ENCODE peak calls at places on chromosomes 16 and 17, in eight cellular contexts. E is mucosa of descending colon, K is fibroblast of lung, Y is progenitor cell of endocrine pancreas, G is Calu3, Q is AG09319, A is left ventricle myocardium inferior, N is upper lobe of right lung. U is an unnamed sample.
A peak's percentile ranks its signal among the peaks of the same experiment; 100 is the strongest.

GRCh38 chr16:49461517-49461951 is 87.9 kb downstream of the C16orf78 start:
- DNase-seq in Q (no peak), N (no peak), K (no peak), G (no peak), A (no peak), E (no peak), Y (no peak), U (no peak)

GRCh38 chr16:4106516-4106915 is 9.7 kb downstream of the ADCY9 start:
- DNase-seq in Y (no peak), G (no peak), E (no peak), N (no peak), K (no peak), Q (no peak), A (no peak), U (no peak)

GRCh38 chr16:49492896-49493620 is 119.5 kb downstream of the C16orf78 start:
- DNase-seq in Q (no peak), K (no peak), N (peak; percentile 49), E (no peak), A (no peak), G (no peak), Y (no peak), U (no peak)

GRCh38 chr16:72501739-72502653 is 330.0 kb upstream of the PMFBP1 start:
- DNase-seq in K (peak; percentile 85), N (no peak), G (peak; percentile 70), Q (peak; percentile 41), A (peak; percentile 29), E (no peak), Y (peak; percentile 36), U (peak; percentile 76)

GRCh38 chr17:42989726-42990652 is 8.2 kb upstream of the RPL27 start:
- DNase-seq in Q (no peak), G (no peak), E (no peak), Y (no peak), N (no peak), A (no peak), K (no peak), U (no peak)

GRCh38 chr17:67638871-67639270 is 78.9 kb upstream of the NOL11 start:
- DNase-seq in A (no peak), G (no peak), K (no peak), Y (no peak), N (peak; percentile 6), Q (no peak), E (no peak), U (no peak)

GRCh38 chr16:30678586-30678970 is 20.3 kb downstream of the FBRS start:
- DNase-seq in N (no peak), Y (no peak), K (no peak), G (no peak), Q (no peak), E (no peak), A (no peak), U (no peak)

GRCh38 chr17:75645889-75646625 is 12.8 kb downstream of the SMIM5 start:
- DNase-seq in Y (peak; percentile 79), A (no peak), K (no peak), E (peak; percentile 92), G (peak; percentile 96), Q (no peak), N (peak; percentile 91), U (peak; percentile 83)

GRCh38 chr17:36932383-36933173 is 4.7 kb upstream of the LHX1 start:
- DNase-seq in K (no peak), G (no peak), A (no peak), Y (no peak), Q (no peak), N (peak; percentile 55), E (no peak), U (peak; percentile 53)

GRCh38 chr17:48641541-48642058 is 15.4 kb upstream of the HOXB9 start:
- DNase-seq in Y (no peak), N (no peak), G (no peak), Q (no peak), E (no peak), A (no peak), K (no peak), U (no peak)

DNA sequence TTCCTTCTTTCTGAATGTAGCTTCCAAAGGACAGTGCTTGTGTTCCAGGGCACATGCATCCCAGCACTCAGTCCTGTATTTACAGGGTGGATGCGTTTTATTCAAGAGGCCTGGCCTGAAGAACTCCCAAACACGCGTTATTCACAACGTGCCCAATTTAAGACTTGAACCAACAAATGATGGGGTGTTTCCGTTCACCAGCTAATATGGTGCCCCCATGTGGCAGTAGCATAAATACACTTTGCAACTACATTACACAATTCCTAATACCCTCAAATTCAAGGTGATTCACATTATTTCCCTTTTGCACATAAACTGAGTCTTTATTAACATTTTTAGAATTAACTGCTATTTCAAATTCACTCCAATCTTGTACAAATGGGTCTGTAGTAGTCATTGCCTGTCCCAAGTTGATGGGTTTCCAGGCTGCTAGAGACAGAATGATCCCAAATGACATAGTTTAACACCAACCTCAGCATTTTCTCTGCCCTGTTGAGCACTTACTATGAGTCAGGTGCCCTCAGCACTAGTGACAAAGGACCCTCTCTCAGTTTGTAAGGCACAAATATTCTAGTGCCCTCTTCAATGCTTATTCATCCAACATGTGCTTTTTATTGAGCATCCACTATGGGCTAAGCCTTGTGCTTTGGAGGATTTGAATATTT is 26.9 kb downstream of the HSD17B2 start:
- DNase-seq in E (no peak), G (peak; percentile 59), N (no peak), Y (no peak), Q (no peak), A (no peak), K (peak; percentile 25), U (peak; percentile 46)
- TF ChIP-seq CTCF in E (peak; percentile 18), G (peak; percentile 68), N (peak; percentile 50), Y (peak; percentile 54), Q (peak; percentile 27), A (peak; percentile 53), K (peak; percentile 35), U (peak; percentile 32)

DNA sequence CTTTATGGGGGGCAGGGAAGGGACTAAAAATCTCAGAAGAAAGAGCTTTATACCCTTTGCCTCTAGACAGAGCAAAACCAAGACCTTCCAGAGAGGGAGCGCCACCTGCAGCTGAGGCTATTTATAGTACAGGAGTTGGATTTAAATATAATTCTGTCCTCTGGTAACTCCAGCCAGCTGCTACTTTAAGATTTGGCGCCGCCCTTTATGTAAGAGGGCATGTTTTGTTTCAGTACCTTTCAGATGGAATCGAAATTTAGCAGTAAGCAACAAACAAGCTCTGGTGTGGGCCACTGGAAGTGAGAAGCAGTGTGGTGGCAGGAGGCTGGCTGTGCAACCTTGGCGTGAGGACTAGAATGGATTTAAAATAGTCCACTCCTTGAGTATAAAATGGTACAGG is 5.2 kb upstream of the GUCY2D start:
- DNase-seq in K (peak; percentile 44), G (peak; percentile 44), A (peak; percentile 33), Q (no peak), N (no peak), Y (no peak), E (no peak), U (no peak)
- TF ChIP-seq CTCF in K (no peak), G (no peak), A (peak; percentile 58), Q (peak; percentile 33), N (peak; percentile 42), Y (peak; percentile 37), E (peak; percentile 6), U (peak; percentile 8)

GRCh38 chr17:72657467-72658317 is 434.8 kb downstream of the SLC39A11 start:
- DNase-seq in A (no peak), Q (no peak), K (no peak), N (no peak), G (peak; percentile 79), Y (no peak), E (no peak), U (no peak)
- TF ChIP-seq CTCF in A (no peak), Q (no peak), K (no peak), N (no peak), G (no peak), Y (no peak), E (no peak), U (no peak)

GRCh38 chr17:15909481-15909991 is 35.4 kb upstream of the ADORA2B start:
- DNase-seq in G (peak; percentile 29), K (no peak), Y (no peak), E (no peak), A (peak; percentile 38), Q (no peak), N (no peak), U (no peak)
- TF ChIP-seq CTCF in G (no peak), K (no peak), Y (no peak), E (no peak), A (no peak), Q (no peak), N (no peak), U (no peak)

DNA sequence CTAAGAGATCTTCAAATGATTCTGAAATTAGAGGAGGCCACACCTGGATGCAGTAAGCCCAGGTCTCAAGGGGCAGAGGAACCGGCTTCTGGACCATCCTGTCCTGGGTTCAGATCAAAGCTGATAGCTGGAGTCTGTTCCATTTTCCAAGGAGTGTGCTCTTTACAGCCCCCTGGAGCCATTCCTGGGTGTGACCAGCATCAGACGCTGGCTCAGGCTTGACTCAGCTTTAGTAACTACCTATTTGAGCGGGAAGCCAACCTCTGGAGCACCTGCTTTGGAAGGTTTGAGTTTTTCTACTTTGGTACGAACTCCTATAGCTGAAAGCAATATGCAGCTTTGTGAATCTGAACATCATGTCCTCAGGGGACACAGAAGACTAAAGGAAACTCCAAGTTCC is 12.9 kb upstream of the BBS2 start:
- DNase-seq in Q (no peak), Y (no peak), G (peak; percentile 12), K (no peak), A (no peak), E (no peak), N (no peak), U (no peak)
- TF ChIP-seq CTCF in Q (no peak), Y (no peak), G (no peak), K (no peak), A (no peak), E (no peak), N (no peak), U (no peak)

GRCh38 chr16:57953857-57954256 is 17.1 kb downstream of the CNGB1 start:
- DNase-seq in Q (no peak), N (no peak), A (no peak), E (no peak), K (no peak), G (no peak), Y (no peak), U (no peak)

GRCh38 chr16:57956270-57956808 is 14.6 kb downstream of the CNGB1 start:
- DNase-seq in K (no peak), E (no peak), Y (no peak), N (no peak), A (no peak), Q (no peak), G (no peak), U (no peak)

GRCh38 chr16:57956924-57957323 is 14.0 kb downstream of the CNGB1 start:
- DNase-seq in G (no peak), E (no peak), Y (no peak), N (peak; percentile 52), K (no peak), Q (no peak), A (no peak), U (no peak)

GRCh38 chr16:57957396-57958392 is 13.2 kb downstream of the CNGB1 start:
- DNase-seq in A (no peak), Q (no peak), N (peak; percentile 62), Y (no peak), G (no peak), E (peak; percentile 19), K (no peak), U (no peak)

DNA sequence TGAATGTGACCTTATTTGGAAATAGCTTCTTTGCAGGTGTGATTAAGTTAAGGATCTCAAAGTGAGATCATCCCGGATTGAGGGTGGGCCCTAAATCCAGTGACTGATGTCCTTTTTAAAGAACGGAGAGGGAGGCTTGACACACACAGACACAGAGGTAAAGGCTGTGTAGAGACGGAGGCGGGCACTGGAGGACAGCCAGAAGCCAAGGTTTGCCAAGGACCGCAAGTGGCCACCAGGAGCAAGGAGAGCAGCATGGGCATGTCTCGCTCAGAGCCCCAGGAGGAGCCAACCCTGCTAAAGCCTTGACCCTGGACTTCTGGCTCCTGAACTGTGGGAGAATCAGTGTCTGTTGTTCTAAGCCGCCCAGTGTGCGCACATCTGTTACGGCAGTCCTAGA is 15.4 kb downstream of the CNGB1 start:
- DNase-seq in G (peak; percentile 48), E (peak; percentile 7), N (peak; percentile 84), Y (no peak), K (no peak), Q (no peak), A (no peak), U (no peak)
- TF ChIP-seq CTCF in G (no peak), E (no peak), N (peak; percentile 16), Y (no peak), K (no peak), Q (no peak), A (no peak), U (no peak)

U was measured in GM20000.